ENCODE peak calls at places on chromosomes 6 and 20, in seven cellular contexts. A is GM12878, S is IMR-90, L is suprapubic skin, C is A549, I is upper lobe of left lung, U is prostate gland. H is an unnamed sample.

GRCh38 chr20:17936791-17937687 is 31.6 kb downstream of the SNX5 start:
- DNase-seq in S (peak; percentile 81), L (no peak), C (no peak), A (no peak), U (peak; percentile 19), I (no peak), H (no peak)

GRCh38 chr6:161917645-161918044 is 643.8 kb upstream of the AGPAT4 start:
- DNase-seq in L (no peak), C (no peak), A (no peak), I (no peak), S (no peak), U (no peak), H (no peak)

GRCh38 chr6:87789900-87790290 is 87.9 kb upstream of the AKIRIN2 start:
- DNase-seq in L (no peak), C (no peak), A (no peak), S (no peak), U (no peak), I (no peak), H (no peak)

GRCh38 chr6:140320799-140321099 is 946.3 kb upstream of the CITED2 start:
- DNase-seq in A (no peak), C (no peak), S (no peak), U (no peak), L (no peak), I (no peak), H (no peak)

GRCh38 chr6:145623231-145623630 is 112.1 kb downstream of the EPM2A start:
- DNase-seq in A (no peak), I (no peak), S (no peak), L (no peak), U (no peak), C (no peak), H (no peak)

GRCh38 chr6:166765234-166765541 is 138.1 kb upstream of the RPS6KA2 start:
- DNase-seq in L (peak; percentile 66), U (no peak), S (no peak), I (peak; percentile 60), C (no peak), A (no peak), H (no peak)

GRCh38 chr20:33062750-33063149 is 9.0 kb downstream of the BPIFB3 start:
- DNase-seq in U (no peak), A (no peak), I (no peak), S (no peak), C (no peak), L (no peak), H (no peak)

GRCh38 chr20:38935967-38936407 is 9.8 kb downstream of the FAM83D start:
- DNase-seq in U (no peak), L (no peak), I (no peak), S (no peak), C (no peak), A (no peak), H (no peak)

GRCh38 chr20:36885355-36885754 is 9.4 kb downstream of the TLDC2 start:
- DNase-seq in L (no peak), A (no peak), U (no peak), C (peak; percentile 55), S (no peak), I (no peak), H (peak; percentile 31)

GRCh38 chr20:57558614-57559285 is 2.2 kb upstream of the PCK1 start:
- DNase-seq in C (no peak), L (no peak), S (no peak), U (no peak), I (no peak), A (no peak), H (no peak)

GRCh38 chr20:19838981-19839576 is 81.0 kb downstream of the RIN2 start:
- DNase-seq in A (no peak), I (no peak), S (no peak), C (no peak), L (no peak), U (no peak), H (no peak)

GRCh38 chr6:131627724-131628682 is at the start of gene MED23:
- DNase-seq in C (peak; percentile 93), L (peak; percentile 96), I (peak; percentile 98), U (peak; percentile 89), S (peak; percentile 92), A (peak; percentile 80), H (peak; percentile 97)

GRCh38 chr20:59222982-59223610 is 59.5 kb downstream of the ZNF831 start:
- DNase-seq in I (peak; percentile 39), L (no peak), S (no peak), A (no peak), C (peak; percentile 32), U (no peak), H (no peak)

GRCh38 chr6:91241946-91242613 is 655.2 kb upstream of the MAP3K7 start:
- DNase-seq in S (no peak), C (no peak), A (no peak), L (no peak), U (no peak), I (no peak), H (no peak)

GRCh38 chr6:166612471-166612881 is 14.6 kb downstream of the RPS6KA2 start:
- DNase-seq in A (no peak), I (no peak), U (no peak), L (no peak), C (no peak), S (no peak), H (no peak)

GRCh38 chr6:38348366-38348765 is 291.4 kb downstream of the BTBD9 start:
- DNase-seq in S (no peak), L (no peak), C (no peak), U (no peak), A (no peak), I (no peak), H (no peak)

GRCh38 chr6:137033828-137034227 is 10.9 kb downstream of the IL20RA start:
- DNase-seq in S (no peak), U (no peak), I (no peak), L (no peak), A (peak; percentile 76), C (no peak), H (no peak)

DNA sequence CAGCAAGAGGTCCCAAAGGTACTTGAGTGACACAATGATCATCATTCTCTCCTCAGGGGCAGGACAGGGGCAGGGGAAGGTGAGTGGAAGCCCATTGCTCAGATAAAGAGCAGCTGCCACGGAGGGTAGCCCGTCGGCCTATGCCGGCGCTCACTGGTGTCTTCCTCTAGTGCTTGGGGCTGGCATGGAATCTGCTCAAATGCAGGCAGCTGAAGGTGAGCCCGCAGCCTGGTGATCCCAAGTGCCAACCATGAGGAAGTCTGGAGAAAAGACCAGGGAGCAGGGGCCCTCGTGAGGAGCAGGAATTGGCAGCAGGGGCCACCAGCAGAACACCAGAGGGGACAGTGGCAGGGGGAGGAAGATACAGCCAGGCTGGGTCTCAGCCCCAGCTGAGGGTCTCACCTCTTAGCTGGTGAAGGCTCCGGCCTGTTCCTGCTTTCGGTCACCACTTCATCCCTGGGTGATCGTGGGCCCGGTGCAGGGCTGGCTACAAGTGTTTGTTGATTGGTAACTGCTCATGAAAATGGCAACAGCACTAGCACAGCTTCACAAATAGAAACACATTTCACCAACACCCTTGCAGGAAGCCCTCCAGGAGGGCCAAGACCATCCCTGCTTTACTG is 24.7 kb downstream of the RBCK1 start:
- DNase-seq in I (peak; percentile 46), A (no peak), L (no peak), S (no peak), C (no peak), U (no peak), H (no peak)
- TF ChIP-seq POLR2A in I (no peak), A (peak; percentile 25), L (no peak), S (no peak), C (no peak), U (no peak), H (no peak)

GRCh38 chr6:114169763-114170162 is 173.1 kb downstream of the HS3ST5 start:
- DNase-seq in U (no peak), I (no peak), A (no peak), L (no peak), C (no peak), S (no peak), H (peak; percentile 10)
- TF ChIP-seq POLR2A in U (no peak), I (no peak), A (no peak), L (no peak), C (no peak), S (no peak), H (no peak)

DNA sequence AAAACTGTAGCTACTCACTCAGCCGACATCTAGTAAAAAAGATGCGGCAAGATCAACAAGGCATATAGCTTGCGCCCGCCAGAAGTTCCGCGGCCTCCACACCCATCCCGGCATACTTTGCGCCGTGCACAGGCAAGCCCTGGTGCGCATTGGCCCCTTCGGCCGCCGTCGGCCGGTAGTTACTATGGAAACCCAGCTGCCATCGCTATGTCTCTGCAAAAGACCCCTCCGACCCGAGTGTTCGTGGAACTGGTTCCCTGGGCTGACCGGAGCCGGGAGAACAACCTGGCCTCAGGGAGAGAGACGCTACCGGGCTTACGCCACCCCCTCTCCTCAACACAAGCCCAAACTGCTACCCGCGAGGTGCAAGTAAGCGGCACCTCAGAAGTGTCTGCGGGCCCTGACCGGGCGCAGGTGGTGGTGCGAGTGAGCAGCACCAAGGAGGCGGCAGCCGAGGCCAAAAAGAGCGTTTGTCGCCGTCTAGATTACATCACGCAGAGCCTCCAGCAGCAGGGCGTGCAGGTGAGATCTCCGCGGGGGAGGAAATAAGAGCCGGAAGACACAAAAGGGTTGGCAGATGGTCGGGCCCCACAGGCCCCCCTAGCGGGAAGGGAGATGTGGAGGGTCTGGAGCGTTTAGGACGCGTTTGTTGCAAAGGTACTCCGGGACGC is at the start of gene IRAK1BP1:
- DNase-seq in C (peak; percentile 85), I (peak; percentile 92), L (peak; percentile 84), S (peak; percentile 75), U (peak; percentile 81), A (peak; percentile 49), H (peak; percentile 93)
- TF ChIP-seq POLR2A in C (peak; percentile 60), I (no peak), L (no peak), S (no peak), U (no peak), A (peak; percentile 80), H (peak; percentile 82)

GRCh38 chr6:13710552-13711383 is 867 bp downstream of the RANBP9 start:
- DNase-seq in I (peak; percentile 92), L (peak; percentile 83), U (peak; percentile 19), C (no peak), S (no peak), A (no peak), H (peak; percentile 74)

GRCh38 chr6:13712485-13712990 is 903 bp upstream of the RANBP9 start:
- DNase-seq in L (no peak), C (no peak), I (no peak), A (no peak), U (no peak), S (peak; percentile 21), H (peak; percentile 44)

GRCh38 chr6:13711384-13711725 is 280 bp downstream of the RANBP9 start:
- DNase-seq in I (no peak), A (no peak), L (no peak), C (no peak), S (no peak), U (no peak), H (peak; percentile 83)

GRCh38 chr6:13709698-13710551 is 1.7 kb downstream of the RANBP9 start:
- DNase-seq in L (no peak), U (no peak), C (no peak), I (no peak), A (no peak), S (peak; percentile 79), H (peak; percentile 69)

DNA sequence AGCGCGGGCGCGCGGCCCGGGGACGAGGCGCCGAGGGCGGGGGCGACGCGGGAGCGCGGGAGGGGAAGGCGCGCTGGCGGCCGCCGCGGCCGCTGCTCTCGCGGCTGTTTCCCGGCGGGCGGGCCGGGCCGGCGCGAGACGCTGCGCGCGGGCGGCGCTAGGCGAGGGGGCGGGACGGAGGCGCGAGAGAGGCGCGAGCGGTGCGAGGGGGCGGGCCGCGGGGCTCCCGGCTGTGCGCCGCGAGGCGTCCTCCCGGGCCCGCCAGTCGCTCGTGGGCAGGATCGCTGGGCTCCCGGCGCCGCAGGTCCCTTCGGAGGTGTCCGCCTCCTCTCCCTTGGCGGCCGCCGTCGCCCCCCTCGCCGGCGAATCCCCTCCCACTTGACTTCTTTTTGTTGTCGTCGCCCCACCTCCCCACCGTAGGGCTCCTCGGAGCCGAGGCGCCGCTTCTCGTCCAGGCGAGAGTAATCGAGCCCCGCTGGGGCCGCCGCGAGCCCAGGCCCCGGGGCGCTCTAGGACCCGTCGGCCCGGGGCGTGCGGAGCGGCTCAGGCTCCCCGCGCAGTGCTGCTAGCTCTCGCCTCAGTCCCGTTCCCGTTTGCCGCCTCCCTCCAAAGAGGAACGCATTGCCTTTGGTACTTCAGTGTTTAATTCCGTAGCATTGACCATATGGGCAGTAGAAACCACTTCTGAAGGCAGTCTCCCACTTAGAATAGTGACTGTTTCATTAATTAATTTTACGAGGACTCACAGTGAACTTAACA is at the start of gene RANBP9:
- DNase-seq in S (peak; percentile 86), I (peak; percentile 98), C (peak; percentile 81), A (peak; percentile 43), L (peak; percentile 93), U (peak; percentile 82), H (peak; percentile 97)
- TF ChIP-seq POLR2A in S (peak; percentile 74), I (peak; percentile 49), C (peak; percentile 53), A (peak; percentile 87), L (peak; percentile 76), U (peak; percentile 72), H (peak; percentile 81)